ENCODE peak calls at places on chromosomes 5 and 9, in seven cellular contexts. B is activated T-helper 2 cell treated with anti-CD3 and anti-CD28 coated beads, Interferon-gamma antibody, Interleukin-2, Interleukin-4, amounts not matched to agents 10 μg/mL and 5 μg/mL and 100 μg/mL, durations not matched to agents 14 hours and 24 hours and 36 hours; R is HTR-8/SVneo; Z is stimulated activated CD4-positive, alpha-beta T cell treated with anti-CD3 and anti-CD28 coated beads, Interleukin-4, amount 100 ng/mL, for 24 hours; Q is Daoy; M is cardiac septum; T is HFFc6. H is an unnamed sample.

GRCh38 chr9:122394265-122395242 is 23.7 kb downstream of the PTGS1 start:
- DNase-seq in T (peak; percentile 74), B (no peak), Q (peak; percentile 62), Z (no peak), R (no peak), M (no peak), H (no peak)

GRCh38 chr5:79628811-79629210 is 16.6 kb downstream of the TENT2 start:
- DNase-seq in M (no peak), B (no peak), T (no peak), Z (no peak), Q (no peak), R (no peak), H (no peak)

GRCh38 chr5:35990941-35991592 is at the start of gene UGT3A1:
- DNase-seq in Q (no peak), R (no peak), T (no peak), B (no peak), M (no peak), Z (no peak), H (no peak)

GRCh38 chr9:35489313-35490154 is at the start of gene RUSC2:
- DNase-seq in Q (peak; percentile 91), Z (peak; percentile 42), M (peak; percentile 93), B (peak; percentile 53), T (peak; percentile 92), R (peak; percentile 27), H (peak; percentile 88)

GRCh38 chr9:22379272-22379671 is 67.4 kb upstream of the DMRTA1 start:
- DNase-seq in Z (no peak), B (no peak), T (no peak), Q (no peak), M (no peak), R (no peak), H (no peak)

GRCh38 chr9:17280350-17281012 is 145.6 kb downstream of the CNTLN start:
- DNase-seq in T (peak; percentile 9), B (no peak), Z (no peak), Q (no peak), M (no peak), R (no peak), H (no peak)

GRCh38 chr9:123550797-123551196 is 194.8 kb downstream of the CRB2 start:
- DNase-seq in B (no peak), M (no peak), R (no peak), Z (no peak), Q (no peak), T (no peak), H (no peak)

GRCh38 chr9:71663216-71663615 is 105.1 kb downstream of the CEMIP2 start:
- DNase-seq in Z (no peak), Q (no peak), M (no peak), B (no peak), T (no peak), R (no peak), H (no peak)

GRCh38 chr9:79013715-79014610 is 557.8 kb upstream of the TLE4 start:
- DNase-seq in Z (no peak), B (no peak), R (no peak), T (peak; percentile 90), M (no peak), Q (no peak), H (no peak)

GRCh38 chr5:157345485-157345884 is 79.6 kb downstream of the CYFIP2 start:
- DNase-seq in Z (peak; percentile 36), R (no peak), T (no peak), Q (no peak), M (no peak), B (no peak), H (no peak)

GRCh38 chr9:682633-683508 is 158.6 kb upstream of the DMRT1 start:
- DNase-seq in R (no peak), B (no peak), T (no peak), Z (no peak), M (no peak), Q (peak; percentile 86), H (no peak)

H was measured in ovary.